ENCODE peak calls at places on chromosomes 4 and X, in eight cellular contexts. B is A172; J is neural progenitor cell; S is H54; G is hypothalamus; Q is MV-4-11; V is ureter; E is CD8-positive, alpha-beta T cell. X is an unnamed sample.

GRCh38 chr4:15003441-15003890 is 1.2 kb downstream of the CPEB2 start:
- DNase-seq in Q (no peak), B (no peak), J (peak), V (peak), E (no peak), G (no peak), S (no peak), X (no peak)

GRCh38 chr4:26022346-26022891 is 108.4 kb downstream of the SMIM20 start:
- DNase-seq in V (no peak), G (no peak), Q (no peak), E (no peak), J (no peak), S (no peak), B (peak), X (no peak)

GRCh38 chr4:13670456-13671150 is 43.1 kb upstream of the BOD1L1 start:
- DNase-seq in V (no peak), G (no peak), S (no peak), Q (no peak), E (no peak), B (no peak), J (no peak), X (no peak)

GRCh38 chrX:19904778-19905367 is 17.5 kb upstream of the SH3KBP1 start:
- DNase-seq in J (peak), E (no peak), G (no peak), V (no peak), S (no peak), B (peak), Q (peak), X (peak)

GRCh38 chr4:81470456-81471327 is 1.0 kb downstream of the RASGEF1B start:
- DNase-seq in G (peak), J (peak), S (no peak), E (peak), V (peak), B (no peak), Q (no peak), X (no peak)

GRCh38 chr4:18464160-18464559 is 442.6 kb upstream of the LCORL start:
- DNase-seq in S (no peak), E (no peak), G (no peak), Q (no peak), J (no peak), V (no peak), B (no peak), X (no peak)

GRCh38 chrX:107674480-107675364 is 46.4 kb downstream of the PRPS1 start:
- DNase-seq in Q (peak), B (no peak), S (no peak), V (peak), J (no peak), G (no peak), E (peak), X (peak)

GRCh38 chr4:33930497-33930896 is 2313.8 kb downstream of the ARAP2 start:
- DNase-seq in E (no peak), S (no peak), J (no peak), Q (no peak), G (no peak), V (no peak), B (peak), X (no peak)

GRCh38 chr4:116122131-116122530 is 963.2 kb downstream of the TRAM1L1 start:
- DNase-seq in Q (no peak), G (no peak), S (peak), V (no peak), E (no peak), B (peak), J (no peak), X (no peak)

GRCh38 chr4:7425591-7426468 is 8.9 kb downstream of the PSAPL1 start:
- DNase-seq in G (no peak), E (no peak), S (no peak), V (peak), J (no peak), B (no peak), Q (no peak), X (no peak)

GRCh38 chrX:103791233-103791632 is 14.6 kb downstream of the PLP1 start:
- DNase-seq in J (peak), G (no peak), E (no peak), V (no peak), Q (peak), B (no peak), S (no peak), X (no peak)

GRCh38 chr4:1762264-1763010 is 30.7 kb upstream of the FGFR3 start:
- DNase-seq in B (no peak), Q (no peak), V (no peak), E (no peak), J (no peak), G (no peak), S (no peak), X (no peak)

GRCh38 chr4:47383829-47384427 is 79.6 kb downstream of the COMMD8 start:
- DNase-seq in G (no peak), B (peak), E (no peak), Q (peak), S (no peak), J (peak), V (no peak), X (peak)

GRCh38 chr4:111991797-111992196 is 153.5 kb upstream of the FAM241A start:
- DNase-seq in B (peak), S (no peak), J (no peak), Q (peak), G (no peak), V (no peak), E (no peak), X (no peak)

X was measured in Kasumi-1.